ENCODE peak calls at places on chromosome 4, in six cellular contexts. U is tibial nerve, S is IMR-90, V is GM23338, O is GM12865, E is GM06990. F is an unnamed sample.

GRCh38 chr4:46656071-46656470 is 253.0 kb downstream of the COX7B2 start:
- DNase-seq in U (no peak), S (no peak), V (no peak), O (no peak), E (no peak), F (no peak)

GRCh38 chr4:88792821-88793220 is 95.2 kb upstream of the NAP1L5 start:
- DNase-seq in U (no peak), S (peak), V (peak), O (no peak), E (no peak), F (peak)

GRCh38 chr4:135122457-135122856 is 920.9 kb upstream of the PABPC4L start:
- DNase-seq in U (no peak), S (no peak), V (no peak), O (no peak), E (no peak), F (no peak)

GRCh38 chr4:145709336-145709735 is 29.4 kb downstream of the C4orf51 start:
- DNase-seq in U (no peak), S (no peak), V (no peak), O (no peak), E (no peak), F (no peak)

GRCh38 chr4:24400537-24400936 is 183.8 kb downstream of the DHX15 start:
- DNase-seq in U (no peak), S (no peak), V (no peak), O (no peak), E (no peak), F (no peak)

GRCh38 chr4:8665406-8666360 is 73.1 kb downstream of the CPZ start:
- DNase-seq in U (no peak), S (peak), V (no peak), O (no peak), E (no peak), F (no peak)

GRCh38 chr4:128835498-128836222 is 26.2 kb downstream of the JADE1 start:
- DNase-seq in U (no peak), S (no peak), V (no peak), O (no peak), E (no peak), F (no peak)

GRCh38 chr4:167232805-167233522 is 1.3 kb downstream of the SPOCK3 start:
- DNase-seq in U (no peak), S (no peak), V (peak), O (no peak), E (no peak), F (no peak)

GRCh38 chr4:108172231-108172779 is 3.6 kb upstream of the LEF1 start:
- DNase-seq in U (no peak), S (no peak), V (peak), O (peak), E (peak), F (no peak)

GRCh38 chr4:126372634-126373033 is 1057.9 kb downstream of the FAT4 start:
- DNase-seq in U (no peak), S (no peak), V (no peak), O (no peak), E (no peak), F (no peak)

DNA sequence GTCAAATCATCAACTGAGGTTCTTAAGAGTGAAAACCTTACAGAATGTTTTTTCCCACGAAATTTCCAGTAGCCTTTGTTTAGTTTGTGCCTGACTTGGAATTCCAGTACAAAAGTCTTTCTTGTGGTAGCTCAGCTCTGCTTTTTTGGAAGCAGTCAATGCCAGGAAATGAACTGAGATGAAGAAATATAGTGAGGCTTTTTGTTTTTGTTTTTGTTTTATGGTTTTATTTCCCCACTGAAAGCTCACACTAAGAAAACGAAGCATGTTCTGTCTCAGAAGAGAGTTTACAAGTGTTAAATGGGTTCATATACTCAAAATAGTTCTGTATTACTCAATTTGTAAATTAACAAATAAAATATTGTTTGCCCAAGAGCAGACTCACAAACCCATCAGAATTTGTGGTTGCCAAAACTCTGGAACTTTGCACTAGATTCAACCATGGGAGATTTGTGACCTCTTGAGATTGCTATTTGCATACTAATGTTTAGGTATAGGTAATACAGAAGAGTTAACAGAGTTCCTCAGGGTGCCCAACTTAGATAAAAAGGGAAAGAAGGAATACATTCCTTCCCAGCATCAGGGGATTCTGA is 1060.8 kb downstream of the FAT4 start:
- DNase-seq in U (no peak), S (no peak), V (no peak), O (no peak), E (no peak), F (peak)
- H3K4me3 ChIP-seq in U (no peak), S (no peak), V (no peak), O (no peak), E (no peak), F (no peak)

GRCh38 chr4:66572949-66573348 is 902.7 kb upstream of the EPHA5 start:
- DNase-seq in U (no peak), S (peak), V (no peak), O (no peak), E (no peak), F (no peak)

GRCh38 chr4:66577922-66578321 is 907.6 kb upstream of the EPHA5 start:
- DNase-seq in U (no peak), S (no peak), V (no peak), O (no peak), E (no peak), F (no peak)

GRCh38 chr4:66571145-66571544 is 900.9 kb upstream of the EPHA5 start:
- DNase-seq in U (no peak), S (no peak), V (no peak), O (no peak), E (no peak), F (no peak)

GRCh38 chr4:66575024-66575696 is 904.9 kb upstream of the EPHA5 start:
- DNase-seq in U (no peak), S (peak), V (no peak), O (no peak), E (no peak), F (peak)

GRCh38 chr4:66574145-66574978 is 904.1 kb upstream of the EPHA5 start:
- DNase-seq in U (no peak), S (peak), V (peak), O (no peak), E (no peak), F (peak)
- H3K4me3 ChIP-seq in U (no peak), S (no peak), V (no peak), O (no peak), E (no peak), F (no peak)

GRCh38 chr4:52102587-52102986 is 51.5 kb downstream of the SPATA18 start:
- DNase-seq in U (no peak), S (peak), V (no peak), O (no peak), E (no peak), F (no peak)
- H3K4me3 ChIP-seq in U (no peak), S (no peak), V (no peak), O (no peak), E (no peak), F (no peak)

GRCh38 chr4:159160242-159160641 is 57.4 kb downstream of the RAPGEF2 start:
- DNase-seq in U (no peak), S (no peak), V (no peak), O (no peak), E (no peak), F (peak)
- H3K4me3 ChIP-seq in U (no peak), S (no peak), V (no peak), O (no peak), E (no peak), F (no peak)

GRCh38 chr4:173185832-173186545 is 17.4 kb downstream of the GALNT7 start:
- DNase-seq in U (no peak), S (no peak), V (no peak), O (peak), E (no peak), F (no peak)

GRCh38 chr4:173182403-173182802 is 13.8 kb downstream of the GALNT7 start:
- DNase-seq in U (no peak), S (peak), V (no peak), O (no peak), E (no peak), F (peak)

GRCh38 chr4:173178144-173178543 is 9.5 kb downstream of the GALNT7 start:
- DNase-seq in U (no peak), S (no peak), V (no peak), O (no peak), E (no peak), F (no peak)

GRCh38 chr4:173177232-173177631 is 8.6 kb downstream of the GALNT7 start:
- DNase-seq in U (no peak), S (no peak), V (no peak), O (no peak), E (no peak), F (no peak)

DNA sequence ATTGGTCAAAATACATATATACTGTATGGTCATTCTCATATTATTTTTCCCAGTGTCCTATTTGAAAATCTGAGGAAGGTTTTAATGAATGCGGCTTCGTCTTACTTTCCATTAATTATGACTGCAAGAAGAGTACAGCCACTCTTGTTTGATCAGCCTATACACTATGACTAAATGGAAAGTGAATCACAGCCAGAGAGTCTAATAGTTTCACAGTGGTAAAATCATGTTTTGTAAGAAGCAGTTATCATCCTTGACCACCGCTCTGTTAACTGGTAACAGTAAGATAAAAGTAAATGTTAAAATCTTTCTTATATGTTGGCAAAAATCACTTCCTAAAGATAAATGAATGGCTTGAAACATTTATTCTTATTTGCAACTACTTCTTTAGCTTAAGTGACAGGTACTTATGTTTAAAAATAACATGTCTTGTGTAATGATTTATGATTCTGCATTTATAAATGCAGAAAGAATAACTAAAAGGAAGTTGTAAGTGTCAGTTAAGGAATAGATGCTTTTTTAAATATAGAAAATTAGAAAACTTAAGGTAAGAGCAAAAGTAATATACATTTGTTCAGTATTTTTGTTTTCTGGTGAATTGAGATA is 13.3 kb downstream of the GALNT7 start:
- DNase-seq in U (no peak), S (peak), V (no peak), O (no peak), E (no peak), F (no peak)
- H3K4me3 ChIP-seq in U (no peak), S (no peak), V (no peak), O (no peak), E (no peak), F (no peak)

GRCh38 chr4:174218127-174218790 is 65.2 kb downstream of the FBXO8 start:
- DNase-seq in U (no peak), S (no peak), V (peak), O (no peak), E (no peak), F (no peak)
- H3K4me3 ChIP-seq in U (no peak), S (no peak), V (peak), O (no peak), E (no peak), F (peak)

DNA sequence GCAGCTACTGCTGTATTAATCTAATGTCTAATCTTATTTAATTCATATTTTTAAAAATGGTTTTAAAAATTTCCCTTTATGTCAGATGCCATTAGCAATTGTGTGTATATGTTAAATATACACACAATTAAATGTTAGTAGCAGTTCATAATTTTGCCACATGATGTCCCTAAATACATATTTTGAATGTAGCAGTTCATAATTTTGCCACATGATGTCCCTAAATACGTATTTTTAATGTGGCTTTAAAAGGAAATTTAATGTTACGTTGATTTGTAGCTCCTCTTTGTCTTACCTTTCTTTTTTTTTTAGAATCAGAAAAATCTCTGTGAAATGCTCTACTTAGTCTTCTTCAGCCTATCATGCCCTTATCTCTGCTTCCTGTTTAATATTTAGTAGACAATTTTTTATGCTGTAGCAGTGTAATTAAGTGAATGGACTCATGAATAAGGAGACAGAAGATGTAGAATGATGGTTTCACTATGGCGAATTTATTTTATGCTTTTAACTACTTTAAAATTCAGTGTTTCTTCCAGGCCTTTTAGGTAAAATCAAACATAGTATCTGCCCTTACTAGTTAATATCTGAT is 26.1 kb downstream of the RBM46 start:
- DNase-seq in U (no peak), S (peak), V (peak), O (peak), E (peak), F (peak)
- H3K4me3 ChIP-seq in U (no peak), S (no peak), V (no peak), O (no peak), E (no peak), F (no peak)

GRCh38 chr4:113212613-113213012 is 163.2 kb downstream of the ANK2 start:
- DNase-seq in U (no peak), S (no peak), V (no peak), O (no peak), E (no peak), F (no peak)
- H3K4me3 ChIP-seq in U (no peak), S (no peak), V (no peak), O (no peak), E (no peak), F (no peak)